ENCODE peak calls at places on chromosomes 3 and 15, in ten cellular contexts. One of them, this sample, is unnamed.
A peak's percentile ranks its signal among the peaks of the same experiment; 100 is the strongest.

GRCh38 chr3:61605589-61606175 is 44.3 kb downstream of the PTPRG start:
- DNase-seq in colonic mucosa: no peak
- DNase-seq in cardiac fibroblast: peak; percentile 17
- DNase-seq in transverse colon: no peak
- DNase-seq in breast epithelium: no peak
- DNase-seq in left ventricle myocardium inferior: no peak
- DNase-seq in BJ: no peak
- DNase-seq in AG04449: no peak
- DNase-seq in GM13976: no peak
- DNase-seq in fibroblast of mammary gland: no peak
- DNase-seq in this sample: no peak

GRCh38 chr15:67857220-67857619 is 17.4 kb upstream of the RNU6-1 start:
- DNase-seq in colonic mucosa: no peak
- DNase-seq in cardiac fibroblast: no peak
- DNase-seq in transverse colon: no peak
- DNase-seq in breast epithelium: no peak
- DNase-seq in left ventricle myocardium inferior: no peak
- DNase-seq in BJ: no peak
- DNase-seq in AG04449: no peak
- DNase-seq in GM13976: no peak
- DNase-seq in fibroblast of mammary gland: no peak
- DNase-seq in this sample: no peak

GRCh38 chr3:133301194-133301593 is 98.7 kb upstream of the BFSP2 start:
- DNase-seq in colonic mucosa: no peak
- DNase-seq in cardiac fibroblast: peak; percentile 40
- DNase-seq in transverse colon: no peak
- DNase-seq in breast epithelium: no peak
- DNase-seq in left ventricle myocardium inferior: no peak
- DNase-seq in BJ: peak; percentile 57
- DNase-seq in AG04449: peak; percentile 70
- DNase-seq in GM13976: no peak
- DNase-seq in fibroblast of mammary gland: peak; percentile 55
- DNase-seq in this sample: no peak

GRCh38 chr3:99969133-99969532 is 145.2 kb downstream of the FILIP1L start:
- DNase-seq in colonic mucosa: no peak
- DNase-seq in cardiac fibroblast: no peak
- DNase-seq in transverse colon: no peak
- DNase-seq in breast epithelium: no peak
- DNase-seq in left ventricle myocardium inferior: no peak
- DNase-seq in BJ: no peak
- DNase-seq in AG04449: no peak
- DNase-seq in GM13976: no peak
- DNase-seq in fibroblast of mammary gland: peak; percentile 49
- DNase-seq in this sample: no peak

GRCh38 chr3:131543714-131544113 is 40.9 kb upstream of the MRPL3 start:
- DNase-seq in colonic mucosa: peak; percentile 17
- DNase-seq in cardiac fibroblast: peak; percentile 92
- DNase-seq in transverse colon: peak; percentile 42
- DNase-seq in breast epithelium: peak; percentile 51
- DNase-seq in left ventricle myocardium inferior: peak; percentile 77
- DNase-seq in BJ: peak; percentile 53
- DNase-seq in AG04449: peak; percentile 41
- DNase-seq in GM13976: no peak
- DNase-seq in fibroblast of mammary gland: peak; percentile 98
- DNase-seq in this sample: no peak

GRCh38 chr15:99100245-99101173 is 4.4 kb upstream of the SYNM start:
- DNase-seq in colonic mucosa: peak; percentile 81
- DNase-seq in cardiac fibroblast: peak; percentile 74
- DNase-seq in transverse colon: peak; percentile 83
- DNase-seq in breast epithelium: no peak
- DNase-seq in left ventricle myocardium inferior: peak; percentile 84
- DNase-seq in BJ: no peak
- DNase-seq in AG04449: no peak
- DNase-seq in GM13976: peak; percentile 73
- DNase-seq in fibroblast of mammary gland: peak; percentile 68
- DNase-seq in this sample: peak; percentile 89

GRCh38 chr3:171240504-171240835 is 213.9 kb upstream of the SLC2A2 start:
- DNase-seq in colonic mucosa: no peak
- DNase-seq in cardiac fibroblast: no peak
- DNase-seq in transverse colon: no peak
- DNase-seq in breast epithelium: no peak
- DNase-seq in left ventricle myocardium inferior: no peak
- DNase-seq in BJ: no peak
- DNase-seq in AG04449: no peak
- DNase-seq in GM13976: no peak
- DNase-seq in fibroblast of mammary gland: no peak
- DNase-seq in this sample: no peak

GRCh38 chr15:39741258-39741657 is 41.4 kb downstream of the FSIP1 start:
- DNase-seq in colonic mucosa: no peak
- DNase-seq in cardiac fibroblast: peak; percentile 46
- DNase-seq in transverse colon: no peak
- DNase-seq in breast epithelium: no peak
- DNase-seq in left ventricle myocardium inferior: no peak
- DNase-seq in BJ: no peak
- DNase-seq in AG04449: no peak
- DNase-seq in GM13976: no peak
- DNase-seq in fibroblast of mammary gland: peak; percentile 75
- DNase-seq in this sample: no peak

GRCh38 chr3:32175607-32176197 is 62.8 kb upstream of the CMTM8 start:
- DNase-seq in colonic mucosa: peak; percentile 58
- DNase-seq in cardiac fibroblast: peak; percentile 80
- DNase-seq in transverse colon: peak; percentile 29
- DNase-seq in breast epithelium: no peak
- DNase-seq in left ventricle myocardium inferior: no peak
- DNase-seq in BJ: no peak
- DNase-seq in AG04449: peak; percentile 26
- DNase-seq in GM13976: peak; percentile 63
- DNase-seq in fibroblast of mammary gland: peak; percentile 76
- DNase-seq in this sample: peak; percentile 73

GRCh38 chr3:32180151-32180850 is 58.2 kb upstream of the CMTM8 start:
- DNase-seq in colonic mucosa: no peak
- DNase-seq in cardiac fibroblast: no peak
- DNase-seq in transverse colon: no peak
- DNase-seq in breast epithelium: no peak
- DNase-seq in left ventricle myocardium inferior: no peak
- DNase-seq in BJ: no peak
- DNase-seq in AG04449: no peak
- DNase-seq in GM13976: no peak
- DNase-seq in fibroblast of mammary gland: no peak
- DNase-seq in this sample: no peak

GRCh38 chr3:32176989-32177701 is 61.3 kb upstream of the CMTM8 start:
- DNase-seq in colonic mucosa: peak; percentile 73
- DNase-seq in cardiac fibroblast: peak; percentile 69
- DNase-seq in transverse colon: peak; percentile 47
- DNase-seq in breast epithelium: no peak
- DNase-seq in left ventricle myocardium inferior: no peak
- DNase-seq in BJ: no peak
- DNase-seq in AG04449: no peak
- DNase-seq in GM13976: peak; percentile 52
- DNase-seq in fibroblast of mammary gland: peak; percentile 74
- DNase-seq in this sample: peak; percentile 82

GRCh38 chr3:32181370-32181769 is 57.1 kb upstream of the CMTM8 start:
- DNase-seq in colonic mucosa: no peak
- DNase-seq in cardiac fibroblast: no peak
- DNase-seq in transverse colon: no peak
- DNase-seq in breast epithelium: no peak
- DNase-seq in left ventricle myocardium inferior: no peak
- DNase-seq in BJ: no peak
- DNase-seq in AG04449: no peak
- DNase-seq in GM13976: no peak
- DNase-seq in fibroblast of mammary gland: no peak
- DNase-seq in this sample: no peak

DNA sequence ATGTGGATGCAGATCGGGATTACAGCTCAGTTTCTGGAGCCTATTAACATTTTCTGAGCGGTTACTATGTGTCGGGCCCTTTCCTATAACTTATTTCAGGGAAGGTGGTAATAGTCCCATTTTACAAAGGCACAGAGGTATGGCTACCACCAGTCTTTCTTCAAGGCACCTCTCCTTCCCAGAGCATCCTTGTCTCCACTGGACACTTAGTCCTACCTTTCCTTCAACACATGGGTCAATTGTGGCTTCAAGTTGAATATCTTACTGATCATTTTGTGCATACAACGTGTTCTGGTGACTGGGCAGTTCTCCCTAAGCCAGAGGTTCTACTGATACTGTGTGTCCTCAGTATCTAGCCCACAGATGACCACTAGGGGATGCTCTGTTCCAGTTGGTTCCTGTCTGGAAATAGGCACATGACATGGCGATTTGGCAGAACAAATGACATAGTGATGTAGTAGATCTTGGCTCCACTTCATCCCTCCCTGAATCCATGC is 60.7 kb upstream of the CMTM8 start:
- DNase-seq in colonic mucosa: peak; percentile 78
- DNase-seq in cardiac fibroblast: peak; percentile 92
- DNase-seq in transverse colon: peak; percentile 67
- DNase-seq in breast epithelium: peak; percentile 39
- DNase-seq in left ventricle myocardium inferior: no peak
- DNase-seq in BJ: no peak
- DNase-seq in AG04449: peak; percentile 5
- DNase-seq in GM13976: no peak
- DNase-seq in fibroblast of mammary gland: peak; percentile 92
- DNase-seq in this sample: peak; percentile 76
- TF ChIP-seq CTCF in colonic mucosa: peak; percentile 73
- TF ChIP-seq CTCF in cardiac fibroblast: peak; percentile 95
- TF ChIP-seq CTCF in transverse colon: peak; percentile 56
- TF ChIP-seq CTCF in breast epithelium: peak; percentile 67
- TF ChIP-seq CTCF in left ventricle myocardium inferior: peak; percentile 81
- TF ChIP-seq CTCF in BJ: peak; percentile 76
- TF ChIP-seq CTCF in AG04449: peak; percentile 65
- TF ChIP-seq CTCF in GM13976: peak; percentile 62
- TF ChIP-seq CTCF in fibroblast of mammary gland: peak; percentile 100
- TF ChIP-seq CTCF in this sample: peak; percentile 44

DNA sequence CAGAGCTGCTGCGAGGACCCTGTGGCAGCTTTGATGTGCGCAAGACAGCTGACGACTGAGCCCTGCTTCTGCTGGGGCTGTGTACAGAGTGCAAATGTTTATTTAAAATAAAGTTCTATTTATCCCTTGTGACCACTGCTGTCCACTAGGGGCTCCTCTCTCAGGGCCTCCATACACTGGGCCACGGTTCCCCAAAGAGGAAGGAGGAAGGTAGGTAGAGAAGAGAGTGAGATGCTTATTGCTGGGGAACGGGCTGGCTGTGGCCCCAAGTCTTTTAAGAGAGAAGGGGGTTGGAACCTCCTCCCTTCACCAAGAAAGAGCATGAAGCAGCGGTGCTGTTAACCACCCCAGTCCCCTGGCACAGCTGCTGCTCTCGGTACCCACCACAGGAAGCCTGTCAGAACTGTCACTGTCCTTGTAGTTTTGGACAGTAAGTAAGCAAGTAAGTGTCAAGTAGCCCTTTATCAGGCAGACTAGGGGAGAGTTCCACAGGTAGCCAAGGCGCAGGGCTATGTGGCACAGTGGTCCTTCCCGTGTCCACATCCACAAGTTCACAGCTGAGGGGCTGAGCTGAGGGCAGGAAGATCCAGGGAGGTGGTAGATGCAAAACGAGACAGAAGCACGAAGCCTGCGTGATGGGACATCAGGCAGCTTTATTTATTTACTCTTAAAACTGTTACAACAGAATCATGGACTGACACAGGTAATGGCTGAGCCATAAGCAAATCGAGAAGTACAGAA is 47.3 kb downstream of the DHX30 start:
- DNase-seq in colonic mucosa: no peak
- DNase-seq in cardiac fibroblast: peak; percentile 44
- DNase-seq in transverse colon: no peak
- DNase-seq in breast epithelium: no peak
- DNase-seq in left ventricle myocardium inferior: no peak
- DNase-seq in BJ: no peak
- DNase-seq in AG04449: no peak
- DNase-seq in GM13976: no peak
- DNase-seq in fibroblast of mammary gland: peak; percentile 43
- DNase-seq in this sample: no peak
- TF ChIP-seq CTCF in colonic mucosa: no peak
- TF ChIP-seq CTCF in cardiac fibroblast: peak; percentile 56
- TF ChIP-seq CTCF in transverse colon: no peak
- TF ChIP-seq CTCF in breast epithelium: no peak
- TF ChIP-seq CTCF in left ventricle myocardium inferior: peak; percentile 40
- TF ChIP-seq CTCF in BJ: peak; percentile 65
- TF ChIP-seq CTCF in AG04449: peak; percentile 39
- TF ChIP-seq CTCF in GM13976: no peak
- TF ChIP-seq CTCF in fibroblast of mammary gland: peak; percentile 47
- TF ChIP-seq CTCF in this sample: peak; percentile 61

GRCh38 chr3:50495609-50496423 is 7.6 kb downstream of the CACNA2D2 start:
- DNase-seq in colonic mucosa: no peak
- DNase-seq in cardiac fibroblast: no peak
- DNase-seq in transverse colon: no peak
- DNase-seq in breast epithelium: no peak
- DNase-seq in left ventricle myocardium inferior: no peak
- DNase-seq in BJ: no peak
- DNase-seq in AG04449: no peak
- DNase-seq in GM13976: no peak
- DNase-seq in fibroblast of mammary gland: no peak
- DNase-seq in this sample: no peak
- TF ChIP-seq CTCF in colonic mucosa: no peak
- TF ChIP-seq CTCF in cardiac fibroblast: no peak
- TF ChIP-seq CTCF in transverse colon: no peak
- TF ChIP-seq CTCF in breast epithelium: no peak
- TF ChIP-seq CTCF in left ventricle myocardium inferior: no peak
- TF ChIP-seq CTCF in BJ: no peak
- TF ChIP-seq CTCF in AG04449: no peak
- TF ChIP-seq CTCF in GM13976: no peak
- TF ChIP-seq CTCF in fibroblast of mammary gland: no peak
- TF ChIP-seq CTCF in this sample: no peak

GRCh38 chr3:50626406-50626805 is 9.5 kb downstream of the MAPKAPK3 start:
- DNase-seq in colonic mucosa: no peak
- DNase-seq in cardiac fibroblast: no peak
- DNase-seq in transverse colon: no peak
- DNase-seq in breast epithelium: no peak
- DNase-seq in left ventricle myocardium inferior: no peak
- DNase-seq in BJ: no peak
- DNase-seq in AG04449: no peak
- DNase-seq in GM13976: no peak
- DNase-seq in fibroblast of mammary gland: no peak
- DNase-seq in this sample: no peak

GRCh38 chr3:50625879-50626182 is 8.9 kb downstream of the MAPKAPK3 start:
- DNase-seq in colonic mucosa: no peak
- DNase-seq in cardiac fibroblast: no peak
- DNase-seq in transverse colon: no peak
- DNase-seq in breast epithelium: no peak
- DNase-seq in left ventricle myocardium inferior: no peak
- DNase-seq in BJ: no peak
- DNase-seq in AG04449: no peak
- DNase-seq in GM13976: no peak
- DNase-seq in fibroblast of mammary gland: no peak
- DNase-seq in this sample: no peak

GRCh38 chr3:50625131-50625878 is 8.4 kb downstream of the MAPKAPK3 start:
- DNase-seq in colonic mucosa: no peak
- DNase-seq in cardiac fibroblast: no peak
- DNase-seq in transverse colon: no peak
- DNase-seq in breast epithelium: no peak
- DNase-seq in left ventricle myocardium inferior: no peak
- DNase-seq in BJ: no peak
- DNase-seq in AG04449: no peak
- DNase-seq in GM13976: no peak
- DNase-seq in fibroblast of mammary gland: no peak
- DNase-seq in this sample: no peak

GRCh38 chr3:50628601-50629000 is 11.7 kb downstream of the MAPKAPK3 start:
- DNase-seq in colonic mucosa: no peak
- DNase-seq in cardiac fibroblast: no peak
- DNase-seq in transverse colon: no peak
- DNase-seq in breast epithelium: no peak
- DNase-seq in left ventricle myocardium inferior: no peak
- DNase-seq in BJ: no peak
- DNase-seq in AG04449: no peak
- DNase-seq in GM13976: no peak
- DNase-seq in fibroblast of mammary gland: no peak
- DNase-seq in this sample: no peak

GRCh38 chr3:50627407-50628051 is 10.6 kb downstream of the MAPKAPK3 start:
- DNase-seq in colonic mucosa: no peak
- DNase-seq in cardiac fibroblast: peak; percentile 40
- DNase-seq in transverse colon: no peak
- DNase-seq in breast epithelium: no peak
- DNase-seq in left ventricle myocardium inferior: peak; percentile 63
- DNase-seq in BJ: no peak
- DNase-seq in AG04449: no peak
- DNase-seq in GM13976: peak; percentile 56
- DNase-seq in fibroblast of mammary gland: peak; percentile 89
- DNase-seq in this sample: peak; percentile 33
- TF ChIP-seq CTCF in colonic mucosa: no peak
- TF ChIP-seq CTCF in cardiac fibroblast: peak; percentile 41
- TF ChIP-seq CTCF in transverse colon: no peak
- TF ChIP-seq CTCF in breast epithelium: no peak
- TF ChIP-seq CTCF in left ventricle myocardium inferior: peak; percentile 39
- TF ChIP-seq CTCF in BJ: peak; percentile 58
- TF ChIP-seq CTCF in AG04449: peak; percentile 55
- TF ChIP-seq CTCF in GM13976: peak; percentile 44
- TF ChIP-seq CTCF in fibroblast of mammary gland: peak; percentile 40
- TF ChIP-seq CTCF in this sample: no peak

This sample was measured in endothelial cell.